ENCODE peak calls at places on chromosomes 3 and 15, in seven cellular contexts. R is neural progenitor cell, J is OCI-LY7, S is upper lobe of right lung, I is endodermal cell, W is uterus, Q is NB4. T is an unnamed sample.

GRCh38 chr3:90015688-90016356 is 908.4 kb downstream of the EPHA3 start:
- DNase-seq in R (peak), J (no peak), S (no peak), I (peak), W (no peak), Q (no peak), T (no peak)

GRCh38 chr3:64345351-64345750 is 120.1 kb upstream of the PRICKLE2 start:
- DNase-seq in R (no peak), J (no peak), S (no peak), I (no peak), W (no peak), Q (no peak), T (no peak)

GRCh38 chr15:48759921-48760320 is 50.9 kb downstream of the CEP152 start:
- DNase-seq in R (peak), J (no peak), S (no peak), I (peak), W (no peak), Q (no peak), T (no peak)

GRCh38 chr15:82058026-82058425 is 12.2 kb upstream of the MEX3B start:
- DNase-seq in R (peak), J (no peak), S (no peak), I (no peak), W (no peak), Q (no peak), T (no peak)

GRCh38 chr3:62415312-62415791 is 42.0 kb upstream of the FEZF2 start:
- DNase-seq in R (peak), J (no peak), S (no peak), I (peak), W (no peak), Q (no peak), T (no peak)

GRCh38 chr15:25093455-25094029 is 138.8 kb downstream of the SNRPN start:
- DNase-seq in R (no peak), J (no peak), S (no peak), I (peak), W (no peak), Q (no peak), T (no peak)

GRCh38 chr3:14464521-14464920 is 62.1 kb downstream of the SLC6A6 start:
- DNase-seq in R (no peak), J (no peak), S (no peak), I (no peak), W (no peak), Q (no peak), T (no peak)

GRCh38 chr3:81468385-81468784 is 293.1 kb downstream of the GBE1 start:
- DNase-seq in R (no peak), J (no peak), S (no peak), I (no peak), W (no peak), Q (no peak), T (no peak)

GRCh38 chr3:177282028-177282655 is 84.9 kb upstream of the TBL1XR1 start:
- DNase-seq in R (no peak), J (peak), S (no peak), I (no peak), W (no peak), Q (no peak), T (peak)

GRCh38 chr3:71583569-71584215 is at the start of gene FOXP1:
- DNase-seq in R (peak), J (peak), S (peak), I (peak), W (peak), Q (peak), T (peak)

GRCh38 chr15:70741107-70741511 is 22.2 kb downstream of the UACA start:
- DNase-seq in R (no peak), J (no peak), S (no peak), I (no peak), W (peak), Q (peak), T (no peak)

GRCh38 chr3:137131081-137131480 is 173.3 kb downstream of the IL20RB start:
- DNase-seq in R (no peak), J (no peak), S (no peak), I (no peak), W (no peak), Q (no peak), T (no peak)

GRCh38 chr3:151135548-151136337 is 50.3 kb downstream of the MED12L start:
- DNase-seq in R (no peak), J (no peak), S (peak), I (no peak), W (no peak), Q (peak), T (peak)

GRCh38 chr3:14489641-14490040 is 50.5 kb downstream of the GRIP2 start:
- DNase-seq in R (no peak), J (no peak), S (no peak), I (no peak), W (no peak), Q (no peak), T (no peak)

GRCh38 chr3:30504939-30505338 is 101.5 kb upstream of the TGFBR2 start:
- DNase-seq in R (no peak), J (no peak), S (no peak), I (no peak), W (no peak), Q (no peak), T (no peak)

GRCh38 chr3:177827517-177828249 is 630.4 kb upstream of the TBL1XR1 start:
- DNase-seq in R (no peak), J (no peak), S (no peak), I (no peak), W (no peak), Q (no peak), T (no peak)

GRCh38 chr3:45453887-45454286 is 65.5 kb downstream of the LARS2 start:
- DNase-seq in R (no peak), J (no peak), S (no peak), I (no peak), W (no peak), Q (no peak), T (no peak)

GRCh38 chr3:143326983-143327382 is 207.4 kb downstream of the CHST2 start:
- DNase-seq in R (no peak), J (no peak), S (no peak), I (no peak), W (no peak), Q (no peak), T (no peak)
- H3K4me3 ChIP-seq in R (no peak), J (no peak), S (no peak), I (no peak), W (no peak), Q (no peak), T (no peak)

GRCh38 chr3:187212705-187213104 is 15.4 kb downstream of the RTP1 start:
- DNase-seq in R (no peak), J (no peak), S (no peak), I (no peak), W (no peak), Q (no peak), T (no peak)

GRCh38 chr3:187211532-187212274 is 14.4 kb downstream of the RTP1 start:
- DNase-seq in R (no peak), J (no peak), S (no peak), I (no peak), W (no peak), Q (no peak), T (no peak)

GRCh38 chr3:187210555-187211327 is 13.5 kb downstream of the RTP1 start:
- DNase-seq in R (peak), J (no peak), S (no peak), I (peak), W (no peak), Q (no peak), T (no peak)

GRCh38 chr3:187210091-187210490 is 12.8 kb downstream of the RTP1 start:
- DNase-seq in R (no peak), J (no peak), S (no peak), I (no peak), W (no peak), Q (no peak), T (no peak)

DNA sequence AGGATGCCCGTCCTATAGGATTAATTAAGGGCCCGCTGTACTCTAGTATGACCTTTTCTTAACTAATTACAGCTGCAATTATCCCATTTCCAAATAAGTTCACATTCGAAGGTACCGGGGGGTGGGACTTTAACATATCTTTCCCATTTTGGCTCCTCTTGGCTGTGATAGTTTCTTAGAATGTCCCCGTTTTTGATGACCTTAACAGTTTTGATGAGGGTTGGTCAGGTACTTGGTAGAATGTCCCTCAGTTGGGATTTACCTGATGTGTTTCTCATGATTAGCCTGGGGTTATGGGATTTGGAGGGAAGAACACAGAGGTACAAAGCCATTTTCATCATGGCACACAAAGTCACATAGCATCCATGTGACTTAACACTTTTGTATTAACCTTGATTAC is 18.2 kb downstream of the RTP1 start:
- DNase-seq in R (no peak), J (no peak), S (no peak), I (no peak), W (no peak), Q (no peak), T (no peak)
- H3K4me3 ChIP-seq in R (no peak), J (no peak), S (no peak), I (no peak), W (no peak), Q (no peak), T (no peak)

DNA sequence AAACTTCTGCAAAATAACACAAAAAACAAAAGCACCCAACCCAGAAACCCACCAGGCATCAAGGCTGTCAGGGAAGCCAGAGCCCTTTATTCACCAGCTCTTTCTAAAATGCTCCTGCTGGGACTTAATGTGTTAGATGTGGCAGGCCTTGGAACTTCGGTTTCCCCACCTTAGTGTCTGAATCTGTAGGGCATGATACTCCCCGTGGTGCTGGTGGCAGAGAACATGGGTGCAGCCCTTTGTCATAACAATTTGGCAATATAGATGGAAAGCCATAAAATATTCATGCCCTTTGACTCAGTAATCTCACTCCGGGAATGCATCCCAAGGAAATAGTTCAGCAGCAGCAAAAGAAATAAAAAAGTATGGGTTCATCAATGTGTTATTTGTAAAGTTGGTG is 56.9 kb upstream of the LCTL start:
- DNase-seq in R (peak), J (no peak), S (no peak), I (peak), W (no peak), Q (peak), T (no peak)
- H3K4me3 ChIP-seq in R (no peak), J (no peak), S (no peak), I (no peak), W (no peak), Q (no peak), T (no peak)

DNA sequence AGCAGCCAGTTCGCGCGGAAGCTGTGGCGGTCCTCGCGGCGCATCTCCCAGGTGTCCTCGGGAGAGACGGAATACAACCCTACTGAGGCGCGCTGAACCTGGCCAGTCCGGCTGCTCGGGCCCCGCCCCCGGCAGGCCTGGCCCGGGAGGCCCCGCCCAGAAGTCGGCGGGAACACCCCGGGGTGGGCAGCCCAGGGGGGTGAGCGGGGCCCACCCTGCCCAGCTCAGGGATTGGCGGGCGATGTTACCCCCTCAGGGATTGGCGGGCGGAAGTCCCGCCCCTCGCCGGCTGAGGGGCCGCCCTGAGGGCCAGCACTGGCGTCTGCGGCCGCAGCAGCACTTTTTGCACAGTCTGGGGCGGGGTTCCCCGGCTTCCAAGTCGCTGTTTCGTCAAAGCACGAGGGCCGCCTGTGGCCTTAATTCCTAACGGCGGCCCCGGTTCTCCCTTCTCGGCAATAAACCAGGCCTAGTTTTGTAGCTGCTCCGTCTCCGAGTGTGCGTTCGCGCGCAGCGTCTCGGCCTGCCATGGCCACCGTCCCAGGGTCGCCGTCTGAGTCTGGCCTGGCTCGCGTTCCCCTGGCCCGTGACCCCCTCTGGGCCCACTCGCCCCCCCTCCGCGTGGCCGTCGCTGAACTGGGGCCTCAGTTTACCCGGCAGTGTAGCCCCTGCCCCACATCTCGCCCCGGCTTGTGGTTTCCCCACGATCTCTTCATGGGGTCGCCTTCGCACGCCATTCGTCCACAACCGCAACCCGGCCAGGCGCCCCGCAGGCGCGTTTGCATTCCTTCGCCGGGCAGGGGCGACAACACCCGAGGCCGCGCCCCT is 30.0 kb downstream of the NBEAL2 start:
- DNase-seq in R (peak), J (peak), S (peak), I (peak), W (peak), Q (no peak), T (peak)
- H3K4me3 ChIP-seq in R (peak), J (no peak), S (peak), I (no peak), W (peak), Q (no peak), T (peak)

GRCh38 chr15:52071570-52071969 is 41.0 kb downstream of the BCL2L10 start:
- DNase-seq in R (no peak), J (no peak), S (no peak), I (no peak), W (no peak), Q (no peak), T (no peak)
- H3K4me3 ChIP-seq in R (no peak), J (no peak), S (no peak), I (no peak), W (no peak), Q (no peak), T (no peak)

GRCh38 chr3:66854752-66855151 is 143.4 kb upstream of the KBTBD8 start:
- DNase-seq in R (peak), J (no peak), S (no peak), I (no peak), W (no peak), Q (no peak), T (no peak)
- H3K4me3 ChIP-seq in R (no peak), J (no peak), S (no peak), I (no peak), W (no peak), Q (no peak), T (no peak)

GRCh38 chr15:101293122-101293521 is 1.9 kb downstream of the SNRPA1 start:
- DNase-seq in R (no peak), J (peak), S (no peak), I (peak), W (no peak), Q (no peak), T (peak)
- H3K4me3 ChIP-seq in R (peak), J (peak), S (peak), I (peak), W (no peak), Q (peak), T (peak)

T was measured in GM12865.